ENCODE peak calls at places on chromosomes 6 and 20, in five cellular contexts. One of them, this sample, is unnamed.

GRCh38 chr6:161890133-161890833 is 616.4 kb upstream of the AGPAT4 start:
- DNase-seq in HT-29: no peak
- DNase-seq in hypothalamus: no peak
- DNase-seq in naive thymus-derived CD8-positive, alpha-beta T cell: no peak
- DNase-seq in COR-L47: no peak
- DNase-seq in this sample: no peak

GRCh38 chr6:159916752-159917151 is 26.0 kb downstream of the MAS1 start:
- DNase-seq in HT-29: no peak
- DNase-seq in hypothalamus: no peak
- DNase-seq in naive thymus-derived CD8-positive, alpha-beta T cell: no peak
- DNase-seq in COR-L47: no peak
- DNase-seq in this sample: no peak

GRCh38 chr6:36874016-36874442 is 574 bp downstream of the PPIL1 start:
- DNase-seq in HT-29: peak; percentile 42
- DNase-seq in hypothalamus: no peak
- DNase-seq in naive thymus-derived CD8-positive, alpha-beta T cell: peak; percentile 13
- DNase-seq in COR-L47: no peak
- DNase-seq in this sample: peak; percentile 49

GRCh38 chr6:34531580-34532201 is 24.4 kb downstream of the SPDEF start:
- DNase-seq in HT-29: no peak
- DNase-seq in hypothalamus: no peak
- DNase-seq in naive thymus-derived CD8-positive, alpha-beta T cell: peak; percentile 5
- DNase-seq in COR-L47: no peak
- DNase-seq in this sample: no peak

GRCh38 chr6:5749666-5750215 is 257.0 kb downstream of the NRN1 start:
- DNase-seq in HT-29: no peak
- DNase-seq in hypothalamus: no peak
- DNase-seq in naive thymus-derived CD8-positive, alpha-beta T cell: no peak
- DNase-seq in COR-L47: no peak
- DNase-seq in this sample: no peak

GRCh38 chr6:132466952-132467351 is 46.0 kb downstream of the STX7 start:
- DNase-seq in HT-29: no peak
- DNase-seq in hypothalamus: no peak
- DNase-seq in naive thymus-derived CD8-positive, alpha-beta T cell: no peak
- DNase-seq in COR-L47: no peak
- DNase-seq in this sample: peak; percentile 68

GRCh38 chr6:132812756-132813172 is 1.6 kb upstream of the RPS12 start:
- DNase-seq in HT-29: no peak
- DNase-seq in hypothalamus: no peak
- DNase-seq in naive thymus-derived CD8-positive, alpha-beta T cell: no peak
- DNase-seq in COR-L47: no peak
- DNase-seq in this sample: no peak

GRCh38 chr6:16543491-16543890 is 217.8 kb downstream of the ATXN1 start:
- DNase-seq in HT-29: no peak
- DNase-seq in hypothalamus: no peak
- DNase-seq in naive thymus-derived CD8-positive, alpha-beta T cell: no peak
- DNase-seq in COR-L47: no peak
- DNase-seq in this sample: no peak

GRCh38 chr6:22575190-22575589 is 5.8 kb downstream of the HDGFL1 start:
- DNase-seq in HT-29: no peak
- DNase-seq in hypothalamus: no peak
- DNase-seq in naive thymus-derived CD8-positive, alpha-beta T cell: no peak
- DNase-seq in COR-L47: no peak
- DNase-seq in this sample: no peak

GRCh38 chr6:135740580-135740979 is 110.9 kb upstream of the PDE7B start:
- DNase-seq in HT-29: no peak
- DNase-seq in hypothalamus: no peak
- DNase-seq in naive thymus-derived CD8-positive, alpha-beta T cell: no peak
- DNase-seq in COR-L47: no peak
- DNase-seq in this sample: no peak

GRCh38 chr20:48006036-48006833 is 221.0 kb upstream of the SULF2 start:
- DNase-seq in HT-29: no peak
- DNase-seq in hypothalamus: no peak
- DNase-seq in naive thymus-derived CD8-positive, alpha-beta T cell: no peak
- DNase-seq in COR-L47: no peak
- DNase-seq in this sample: peak; percentile 16

GRCh38 chr20:44343162-44343675 is 6.4 kb downstream of the R3HDML start:
- DNase-seq in HT-29: no peak
- DNase-seq in hypothalamus: no peak
- DNase-seq in naive thymus-derived CD8-positive, alpha-beta T cell: no peak
- DNase-seq in COR-L47: no peak
- DNase-seq in this sample: no peak

GRCh38 chr6:107864235-107864970 is 40.3 kb upstream of the SCML4 start:
- DNase-seq in HT-29: no peak
- DNase-seq in hypothalamus: no peak
- DNase-seq in naive thymus-derived CD8-positive, alpha-beta T cell: no peak
- DNase-seq in COR-L47: no peak
- DNase-seq in this sample: no peak

GRCh38 chr6:37308084-37308817 is 45.5 kb upstream of the RNF8 start:
- DNase-seq in HT-29: no peak
- DNase-seq in hypothalamus: no peak
- DNase-seq in naive thymus-derived CD8-positive, alpha-beta T cell: no peak
- DNase-seq in COR-L47: peak; percentile 33
- DNase-seq in this sample: peak; percentile 37

GRCh38 chr6:133768656-133769295 is 120.1 kb upstream of the TCF21 start:
- DNase-seq in HT-29: peak; percentile 23
- DNase-seq in hypothalamus: no peak
- DNase-seq in naive thymus-derived CD8-positive, alpha-beta T cell: no peak
- DNase-seq in COR-L47: no peak
- DNase-seq in this sample: peak; percentile 70

GRCh38 chr20:40945754-40946451 is 82.7 kb upstream of the TOP1 start:
- DNase-seq in HT-29: peak; percentile 71
- DNase-seq in hypothalamus: no peak
- DNase-seq in naive thymus-derived CD8-positive, alpha-beta T cell: no peak
- DNase-seq in COR-L47: peak; percentile 10
- DNase-seq in this sample: peak; percentile 43

GRCh38 chr20:39069976-39070375 is 107.8 kb downstream of the DHX35 start:
- DNase-seq in HT-29: no peak
- DNase-seq in hypothalamus: no peak
- DNase-seq in naive thymus-derived CD8-positive, alpha-beta T cell: no peak
- DNase-seq in COR-L47: no peak
- DNase-seq in this sample: no peak

GRCh38 chr6:167918507-167919278 is 78.8 kb upstream of the KIF25 start:
- DNase-seq in HT-29: no peak
- DNase-seq in hypothalamus: no peak
- DNase-seq in naive thymus-derived CD8-positive, alpha-beta T cell: no peak
- DNase-seq in COR-L47: no peak
- DNase-seq in this sample: no peak

GRCh38 chr6:95142661-95143060 is 434.7 kb upstream of the MANEA start:
- DNase-seq in HT-29: peak; percentile 14
- DNase-seq in hypothalamus: no peak
- DNase-seq in naive thymus-derived CD8-positive, alpha-beta T cell: no peak
- DNase-seq in COR-L47: no peak
- DNase-seq in this sample: no peak

GRCh38 chr6:139029470-139030210 is 1.1 kb downstream of the ABRACL start:
- DNase-seq in HT-29: peak; percentile 38
- DNase-seq in hypothalamus: peak; percentile 9
- DNase-seq in naive thymus-derived CD8-positive, alpha-beta T cell: peak; percentile 37
- DNase-seq in COR-L47: peak; percentile 11
- DNase-seq in this sample: peak; percentile 68

GRCh38 chr6:31139599-31139998 is 733 bp upstream of the PSORS1C2 start:
- DNase-seq in HT-29: peak; percentile 15
- DNase-seq in hypothalamus: no peak
- DNase-seq in naive thymus-derived CD8-positive, alpha-beta T cell: no peak
- DNase-seq in COR-L47: no peak
- DNase-seq in this sample: peak; percentile 19

GRCh38 chr6:124297507-124297906 is 493.8 kb downstream of the NKAIN2 start:
- DNase-seq in HT-29: no peak
- DNase-seq in hypothalamus: no peak
- DNase-seq in naive thymus-derived CD8-positive, alpha-beta T cell: no peak
- DNase-seq in COR-L47: no peak
- DNase-seq in this sample: no peak

GRCh38 chr20:33423141-33423834 is 20.3 kb downstream of the SNTA1 start:
- DNase-seq in HT-29: no peak
- DNase-seq in hypothalamus: no peak
- DNase-seq in naive thymus-derived CD8-positive, alpha-beta T cell: no peak
- DNase-seq in COR-L47: no peak
- DNase-seq in this sample: peak; percentile 73

GRCh38 chr20:51354769-51355319 is 187.7 kb downstream of the NFATC2 start:
- DNase-seq in HT-29: no peak
- DNase-seq in hypothalamus: no peak
- DNase-seq in naive thymus-derived CD8-positive, alpha-beta T cell: no peak
- DNase-seq in COR-L47: no peak
- DNase-seq in this sample: no peak

GRCh38 chr6:4732691-4733315 is 43.4 kb upstream of the CDYL start:
- DNase-seq in HT-29: peak; percentile 8
- DNase-seq in hypothalamus: no peak
- DNase-seq in naive thymus-derived CD8-positive, alpha-beta T cell: no peak
- DNase-seq in COR-L47: no peak
- DNase-seq in this sample: peak; percentile 88

GRCh38 chr6:145531032-145531431 is 204.3 kb downstream of the EPM2A start:
- DNase-seq in HT-29: no peak
- DNase-seq in hypothalamus: no peak
- DNase-seq in naive thymus-derived CD8-positive, alpha-beta T cell: no peak
- DNase-seq in COR-L47: no peak
- DNase-seq in this sample: no peak

GRCh38 chr6:57198926-57199636 is 23.0 kb downstream of the RAB23 start:
- DNase-seq in HT-29: no peak
- DNase-seq in hypothalamus: no peak
- DNase-seq in naive thymus-derived CD8-positive, alpha-beta T cell: no peak
- DNase-seq in COR-L47: peak; percentile 19
- DNase-seq in this sample: no peak

GRCh38 chr6:109318328-109318876 is 63.9 kb downstream of the CD164 start:
- DNase-seq in HT-29: peak; percentile 88
- DNase-seq in hypothalamus: peak; percentile 42
- DNase-seq in naive thymus-derived CD8-positive, alpha-beta T cell: no peak
- DNase-seq in COR-L47: peak; percentile 38
- DNase-seq in this sample: no peak

GRCh38 chr20:32484221-32485125 is 100.7 kb downstream of the NOL4L start:
- DNase-seq in HT-29: peak; percentile 51
- DNase-seq in hypothalamus: no peak
- DNase-seq in naive thymus-derived CD8-positive, alpha-beta T cell: peak; percentile 43
- DNase-seq in COR-L47: peak; percentile 41
- DNase-seq in this sample: no peak

GRCh38 chr6:17167327-17167979 is 65.6 kb downstream of the STMND1 start:
- DNase-seq in HT-29: peak; percentile 77
- DNase-seq in hypothalamus: no peak
- DNase-seq in naive thymus-derived CD8-positive, alpha-beta T cell: no peak
- DNase-seq in COR-L47: no peak
- DNase-seq in this sample: peak; percentile 17

GRCh38 chr20:12077835-12078374 is 160.2 kb downstream of the BTBD3 start:
- DNase-seq in HT-29: no peak
- DNase-seq in hypothalamus: no peak
- DNase-seq in naive thymus-derived CD8-positive, alpha-beta T cell: no peak
- DNase-seq in COR-L47: no peak
- DNase-seq in this sample: no peak

GRCh38 chr6:36386495-36387439 is 702 bp downstream of the ETV7 start:
- DNase-seq in HT-29: peak; percentile 45
- DNase-seq in hypothalamus: no peak
- DNase-seq in naive thymus-derived CD8-positive, alpha-beta T cell: no peak
- DNase-seq in COR-L47: peak; percentile 49
- DNase-seq in this sample: peak; percentile 61

GRCh38 chr20:45994761-45995160 is 13.9 kb upstream of the MMP9 start:
- DNase-seq in HT-29: no peak
- DNase-seq in hypothalamus: no peak
- DNase-seq in naive thymus-derived CD8-positive, alpha-beta T cell: no peak
- DNase-seq in COR-L47: no peak
- DNase-seq in this sample: no peak